ENCODE peak calls at places on chromosomes 3 and 15, in five cellular contexts. L is tibial artery; Z is stomach; G is heart right ventricle; Q is CD8-positive, alpha-beta memory T cell. E is an unnamed sample.

GRCh38 chr15:84835661-84836384 is 18.7 kb downstream of the ALPK3 start:
- DNase-seq in L (no peak), Z (no peak), G (no peak), Q (no peak), E (no peak)

GRCh38 chr3:32109256-32109655 is 2.8 kb downstream of the GPD1L start:
- DNase-seq in L (peak; percentile 94), Z (peak; percentile 60), G (peak; percentile 84), Q (no peak), E (peak; percentile 2)

GRCh38 chr3:78798266-78798832 is 969.4 kb downstream of the ROBO1 start:
- DNase-seq in L (no peak), Z (no peak), G (no peak), Q (no peak), E (no peak)

GRCh38 chr15:35757323-35757722 is 211.4 kb upstream of the DPH6 start:
- DNase-seq in L (no peak), Z (no peak), G (no peak), Q (no peak), E (no peak)

GRCh38 chr3:101070260-101071121 is 77.3 kb upstream of the ABI3BP start:
- DNase-seq in L (no peak), Z (peak; percentile 83), G (peak; percentile 17), Q (peak; percentile 25), E (no peak)

GRCh38 chr15:50164458-50164857 is 17.5 kb upstream of the SLC27A2 start:
- DNase-seq in L (peak; percentile 54), Z (no peak), G (no peak), Q (no peak), E (no peak)

GRCh38 chr3:107382626-107383025 is 5.4 kb downstream of the CCDC54 start:
- DNase-seq in L (no peak), Z (no peak), G (no peak), Q (no peak), E (no peak)

GRCh38 chr3:194871864-194872668 is 186.4 kb downstream of the FAM43A start:
- DNase-seq in L (no peak), Z (no peak), G (no peak), Q (no peak), E (no peak)

GRCh38 chr3:171967932-171968678 is 71.3 kb upstream of the FNDC3B start:
- DNase-seq in L (no peak), Z (no peak), G (peak; percentile 48), Q (no peak), E (no peak)

GRCh38 chr3:151553873-151554272 is 93.0 kb upstream of the IGSF10 start:
- DNase-seq in L (peak; percentile 55), Z (no peak), G (no peak), Q (no peak), E (no peak)

GRCh38 chr15:70252056-70252935 is 154.6 kb upstream of the TLE3 start:
- DNase-seq in L (no peak), Z (peak; percentile 64), G (no peak), Q (no peak), E (no peak)

GRCh38 chr3:192675958-192676649 is 51.2 kb downstream of the FGF12 start:
- DNase-seq in L (no peak), Z (no peak), G (no peak), Q (no peak), E (no peak)

GRCh38 chr3:186640473-186640818 is 247 bp downstream of the FETUB start:
- DNase-seq in L (no peak), Z (no peak), G (no peak), Q (no peak), E (no peak)

GRCh38 chr3:22089284-22089683 is 338.3 kb upstream of the ZNF385D start:
- DNase-seq in L (no peak), Z (no peak), G (no peak), Q (no peak), E (no peak)

GRCh38 chr3:195102609-195103467 is 168.1 kb downstream of the XXYLT1 start:
- DNase-seq in L (no peak), Z (no peak), G (peak; percentile 67), Q (no peak), E (no peak)

GRCh38 chr3:114480442-114480841 is 186.6 kb downstream of the TIGIT start:
- DNase-seq in L (no peak), Z (no peak), G (no peak), Q (no peak), E (no peak)

GRCh38 chr3:154209499-154209898 is 88.3 kb downstream of the ARHGEF26 start:
- DNase-seq in L (no peak), Z (no peak), G (no peak), Q (no peak), E (no peak)

GRCh38 chr3:63450634-63451363 is 172.7 kb downstream of the SYNPR start:
- DNase-seq in L (no peak), Z (no peak), G (no peak), Q (no peak), E (no peak)

GRCh38 chr3:161314836-161315391 is 56.4 kb downstream of the SPTSSB start:
- DNase-seq in L (no peak), Z (no peak), G (no peak), Q (no peak), E (no peak)

GRCh38 chr3:185822221-185822956 is 2.5 kb downstream of the IGF2BP2 start:
- DNase-seq in L (no peak), Z (no peak), G (no peak), Q (no peak), E (no peak)

GRCh38 chr15:67415186-67415585 is 105.7 kb upstream of the C15orf61 start:
- DNase-seq in L (no peak), Z (no peak), G (no peak), Q (no peak), E (no peak)

GRCh38 chr3:177827517-177828249 is 630.4 kb upstream of the TBL1XR1 start:
- DNase-seq in L (no peak), Z (no peak), G (no peak), Q (no peak), E (no peak)

GRCh38 chr3:116394365-116394764 is 50.9 kb downstream of the LSAMP start:
- DNase-seq in L (no peak), Z (no peak), G (no peak), Q (no peak), E (no peak)

GRCh38 chr15:89345245-89345644 is 10.6 kb upstream of the POLG start:
- DNase-seq in L (no peak), Z (no peak), G (no peak), Q (no peak), E (no peak)

GRCh38 chr3:8938021-8938420 is 25.3 kb downstream of the RAD18 start:
- DNase-seq in L (no peak), Z (no peak), G (no peak), Q (no peak), E (no peak)

GRCh38 chr3:48899298-48899697 is 616 bp upstream of the SLC25A20 start:
- DNase-seq in L (no peak), Z (no peak), G (no peak), Q (peak; percentile 17), E (no peak)

GRCh38 chr3:9422712-9423424 is 25.5 kb downstream of the SETD5 start:
- DNase-seq in L (peak; percentile 90), Z (peak; percentile 87), G (peak; percentile 93), Q (no peak), E (peak; percentile 5)

GRCh38 chr3:58324675-58325390 is 7.9 kb upstream of the PXK start:
- DNase-seq in L (no peak), Z (no peak), G (no peak), Q (no peak), E (no peak)

GRCh38 chr3:58323795-58324674 is 8.7 kb upstream of the PXK start:
- DNase-seq in L (no peak), Z (no peak), G (no peak), Q (no peak), E (no peak)

GRCh38 chr3:58326267-58326932 is 6.3 kb upstream of the PXK start:
- DNase-seq in L (no peak), Z (no peak), G (no peak), Q (no peak), E (no peak)

GRCh38 chr3:58322793-58323192 is 9.9 kb upstream of the PXK start:
- DNase-seq in L (no peak), Z (no peak), G (no peak), Q (no peak), E (no peak)

GRCh38 chr3:58325525-58325992 is 7.1 kb upstream of the PXK start:
- DNase-seq in L (no peak), Z (no peak), G (no peak), Q (no peak), E (no peak)
- H3K27ac ChIP-seq in L (no peak overlapping the region), Z (peak overlapping the region; percentile 65), G (peak overlapping the region; percentile 55), Q (no peak overlapping the region), E (peak overlapping the region; percentile 16)

GRCh38 chr3:46861293-46861995 is 1.8 kb downstream of the MYL3 start:
- DNase-seq in L (peak; percentile 13), Z (no peak), G (peak; percentile 81), Q (no peak), E (no peak)
- H3K4me1 ChIP-seq in L (no peaks in the 10 kb centered on the region), Z (peaks cover 5% of the 10 kb centered on the region), G (peaks cover 2% of the 10 kb centered on the region), Q (no peaks in the 10 kb centered on the region), E (peaks cover 23% of the 10 kb centered on the region)

DNA sequence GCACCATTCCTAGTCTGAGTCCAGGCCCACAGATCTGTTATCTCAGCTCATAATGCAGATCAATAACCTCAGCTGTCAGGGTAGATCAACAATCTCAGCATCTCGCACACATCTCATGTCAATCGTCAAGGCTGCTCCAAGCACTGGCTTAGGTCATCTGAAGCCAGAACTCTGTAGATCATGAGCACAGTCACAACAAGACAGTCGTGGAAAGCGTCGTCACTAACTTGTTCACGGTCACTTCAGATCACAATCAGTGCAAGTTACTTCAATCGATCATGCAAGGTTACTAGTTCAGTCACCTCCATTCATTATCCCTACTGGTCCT is 71.8 kb downstream of the RBPMS2 start:
- DNase-seq in L (no peak), Z (no peak), G (no peak), Q (no peak), E (no peak)
- H3K4me3 ChIP-seq in L (peak overlapping the region; percentile 78), Z (peak overlapping the region; percentile 95), G (peak overlapping the region; percentile 96), Q (peak overlapping the region; percentile 82), E (peak overlapping the region; percentile 91)

DNA sequence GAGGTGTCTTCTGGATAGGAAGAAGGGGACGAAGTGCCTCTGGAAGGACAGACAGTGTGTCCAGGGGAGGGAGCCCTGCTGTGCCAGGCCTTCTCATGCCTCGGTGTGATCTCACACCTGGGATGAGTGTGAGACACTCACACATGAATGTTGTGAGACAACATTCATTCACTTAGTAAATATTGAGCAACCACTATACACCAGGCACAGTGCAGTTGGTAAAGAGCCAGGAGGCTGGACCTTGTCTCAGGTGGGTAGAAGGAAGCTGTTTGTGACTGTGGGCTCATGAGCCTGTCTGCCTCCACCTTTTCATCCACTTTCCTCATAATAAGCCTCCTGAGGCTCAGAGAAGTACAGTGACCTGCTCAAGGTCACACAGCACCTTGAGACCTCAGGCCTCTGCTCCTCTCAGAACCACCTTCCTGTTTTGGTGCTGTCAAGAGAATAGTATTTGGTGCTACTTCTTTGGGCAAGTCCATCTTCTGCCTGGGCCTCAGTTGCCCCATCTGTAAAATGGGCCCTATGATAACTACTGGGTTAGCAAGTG is 20.9 kb downstream of the SLC6A6 start:
- DNase-seq in L (no peak), Z (peak; percentile 84), G (no peak), Q (no peak), E (no peak)
- H3K27ac ChIP-seq in L (no peak overlapping the region), Z (peak overlapping the region; percentile 2), G (no peak overlapping the region), Q (peak overlapping the region; percentile 52), E (no peak overlapping the region)

DNA sequence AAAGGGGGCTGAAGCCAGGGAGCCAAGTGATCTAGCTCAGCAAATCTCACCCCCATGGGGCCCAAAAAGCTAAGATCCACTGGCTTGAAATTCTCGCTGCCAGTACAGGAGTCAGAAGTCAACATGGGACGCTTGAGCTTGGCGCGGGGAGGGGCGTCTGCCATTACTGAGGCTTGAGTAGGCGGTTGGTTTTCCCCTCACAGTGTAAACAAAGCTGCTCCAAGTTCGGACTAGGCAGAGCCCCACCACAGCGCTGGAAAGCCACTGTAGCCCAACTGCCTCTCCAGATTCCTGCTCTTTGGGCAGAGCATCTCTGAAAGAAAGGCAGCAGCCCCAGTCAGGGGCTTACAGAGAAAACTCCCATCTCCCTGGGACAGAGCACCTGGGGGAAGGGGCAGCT is 8.1 kb upstream of the SLC25A36 start:
- DNase-seq in L (no peak), Z (no peak), G (no peak), Q (no peak), E (no peak)
- H3K4me1 ChIP-seq in L (no peaks in the 10 kb centered on the region), Z (no peaks in the 10 kb centered on the region), G (no peaks in the 10 kb centered on the region), Q (no peaks in the 10 kb centered on the region), E (no peaks in the 10 kb centered on the region)

E was measured in esophagus squamous epithelium.